ENCODE peak calls at places on chromosomes 5 and 9, in six cellular contexts. D is brain microvascular endothelial cell, V is pancreas, T is neural progenitor cell, U is coronary artery, N is ovary. K is an unnamed sample.

GRCh38 chr5:67156976-67157583 is 39.5 kb downstream of the CD180 start:
- DNase-seq in D (peak), V (no peak), T (peak), U (no peak), N (no peak), K (no peak)

GRCh38 chr9:104227108-104227507 is 133.0 kb downstream of the SMC2 start:
- DNase-seq in D (no peak), V (no peak), T (no peak), U (no peak), N (no peak), K (no peak)

GRCh38 chr5:150731669-150732068 is 27.1 kb downstream of the DCTN4 start:
- DNase-seq in D (no peak), V (no peak), T (no peak), U (no peak), N (no peak), K (no peak)

GRCh38 chr5:178106086-178106485 is 7.2 kb upstream of the N4BP3 start:
- DNase-seq in D (no peak), V (no peak), T (no peak), U (no peak), N (no peak), K (no peak)

GRCh38 chr9:36831381-36832231 is 202.5 kb downstream of the PAX5 start:
- DNase-seq in D (no peak), V (no peak), T (no peak), U (no peak), N (no peak), K (no peak)

GRCh38 chr5:115351356-115352195 is 55.1 kb upstream of the CCDC112 start:
- DNase-seq in D (peak), V (no peak), T (no peak), U (no peak), N (no peak), K (peak)

GRCh38 chr5:155522540-155522939 is 509.0 kb downstream of the KIF4B start:
- DNase-seq in D (no peak), V (no peak), T (no peak), U (no peak), N (no peak), K (no peak)

GRCh38 chr5:152864993-152865392 is 459.9 kb upstream of the NMUR2 start:
- DNase-seq in D (no peak), V (no peak), T (peak), U (no peak), N (no peak), K (no peak)

GRCh38 chr5:77168884-77169254 is 41.6 kb upstream of the PDE8B start:
- DNase-seq in D (peak), V (no peak), T (no peak), U (no peak), N (no peak), K (no peak)

GRCh38 chr5:82277613-82277986 is 554 bp downstream of the RPS23 start:
- DNase-seq in D (no peak), V (no peak), T (no peak), U (no peak), N (no peak), K (no peak)

GRCh38 chr9:81588148-81588874 is 101.0 kb downstream of the TLE1 start:
- DNase-seq in D (peak), V (peak), T (no peak), U (peak), N (no peak), K (peak)

GRCh38 chr5:95392593-95393182 is 1.5 kb downstream of the FAM81B start:
- DNase-seq in D (no peak), V (no peak), T (no peak), U (no peak), N (no peak), K (no peak)

GRCh38 chr9:4760122-4760521 is 19.1 kb upstream of the AK3 start:
- DNase-seq in D (no peak), V (no peak), T (no peak), U (no peak), N (no peak), K (no peak)

GRCh38 chr5:43038523-43038989 is 1.6 kb downstream of the ANXA2R start:
- DNase-seq in D (peak), V (no peak), T (peak), U (no peak), N (no peak), K (no peak)

GRCh38 chr9:93303258-93303771 is 119.4 kb downstream of the WNK2 start:
- DNase-seq in D (no peak), V (no peak), T (no peak), U (peak), N (peak), K (no peak)

GRCh38 chr9:98236881-98237487 is 18.5 kb downstream of the TBC1D2 start:
- DNase-seq in D (no peak), V (no peak), T (no peak), U (no peak), N (no peak), K (no peak)

GRCh38 chr5:32272746-32273145 is 40.0 kb downstream of the MTMR12 start:
- DNase-seq in D (no peak), V (no peak), T (no peak), U (no peak), N (no peak), K (no peak)

GRCh38 chr5:33231214-33231710 is 209.5 kb upstream of the TARS1 start:
- DNase-seq in D (no peak), V (no peak), T (no peak), U (no peak), N (no peak), K (no peak)

GRCh38 chr9:38432922-38433510 is 8.8 kb upstream of the IGFBPL1 start:
- DNase-seq in D (no peak), V (no peak), T (peak), U (peak), N (no peak), K (no peak)

GRCh38 chr5:14728109-14728938 is 63.8 kb downstream of the OTULIN start:
- DNase-seq in D (no peak), V (no peak), T (peak), U (no peak), N (no peak), K (no peak)

GRCh38 chr5:175772747-175773533 is 98.4 kb upstream of the CPLX2 start:
- DNase-seq in D (no peak), V (no peak), T (peak), U (no peak), N (no peak), K (no peak)

GRCh38 chr5:33401482-33402390 is 39.0 kb upstream of the TARS1 start:
- DNase-seq in D (peak), V (no peak), T (no peak), U (no peak), N (no peak), K (peak)

GRCh38 chr5:34832568-34832967 is 6.4 kb upstream of the TTC23L start:
- DNase-seq in D (no peak), V (no peak), T (no peak), U (no peak), N (no peak), K (no peak)

DNA sequence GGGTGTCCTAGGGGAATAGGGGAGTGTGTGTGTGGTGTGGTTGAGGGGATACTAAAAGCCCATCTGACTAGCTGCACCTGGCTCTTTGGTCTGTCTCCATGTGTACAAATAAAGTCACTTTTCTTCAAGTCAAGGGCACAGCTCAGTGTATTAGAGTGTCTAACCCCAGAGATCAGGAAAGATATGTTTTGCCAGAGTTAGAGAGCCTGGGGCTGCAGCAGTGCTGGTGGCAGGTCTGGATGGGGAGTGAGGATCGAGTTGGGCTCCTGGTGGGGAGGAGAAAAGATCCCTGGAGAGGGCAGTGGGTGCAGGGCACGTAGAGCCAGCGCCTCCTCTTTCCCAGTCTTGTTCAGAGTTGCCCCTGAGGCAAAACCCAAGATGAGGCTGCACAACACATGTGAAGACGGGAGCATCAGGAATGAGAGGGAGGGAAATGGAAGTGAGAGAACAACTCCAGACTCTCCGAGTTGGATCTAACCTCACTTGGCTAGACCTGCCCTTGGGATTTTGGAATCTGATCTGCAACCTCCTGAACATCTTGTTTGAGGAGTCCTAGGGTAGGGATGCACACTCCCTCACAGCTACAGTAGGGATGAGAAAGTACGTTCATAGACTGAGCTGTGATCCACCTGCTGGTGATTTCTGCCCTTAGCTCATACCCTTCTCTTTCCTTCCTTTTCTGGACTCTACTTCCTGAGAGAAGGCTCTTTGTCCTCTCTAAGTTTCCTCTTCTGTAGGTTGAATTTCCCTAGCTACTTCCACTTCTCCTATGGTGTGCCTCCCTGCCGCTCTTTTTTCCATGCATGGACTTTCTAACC is 309.9 kb downstream of the ZSWIM6 start:
- DNase-seq in D (no peak), V (no peak), T (no peak), U (no peak), N (no peak), K (no peak)
- TF ChIP-seq CTCF in D (peak), V (no peak), T (peak), U (no peak), N (no peak), K (peak)

DNA sequence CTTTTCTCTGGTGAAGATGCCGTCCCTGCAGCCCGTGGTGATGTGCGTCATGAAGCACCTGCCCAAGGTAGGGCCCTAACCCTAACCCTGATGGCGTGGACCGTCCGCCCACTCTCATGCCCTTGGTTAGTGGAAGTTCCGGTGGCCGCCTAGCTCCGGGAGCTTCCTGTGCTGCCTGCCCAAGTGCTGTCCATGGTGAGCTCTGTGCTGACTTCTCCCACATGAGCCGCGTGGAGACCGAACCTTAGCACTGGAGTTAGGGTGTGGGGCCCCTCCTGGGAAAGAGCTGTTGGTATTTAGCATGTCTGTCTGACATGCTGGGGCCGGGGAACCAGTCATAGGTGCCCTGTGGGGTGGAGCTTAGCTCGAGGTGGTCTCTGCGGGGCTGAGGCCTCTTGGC is 1.2 kb downstream of the NELFB start:
- DNase-seq in D (no peak), V (no peak), T (no peak), U (no peak), N (no peak), K (no peak)
- H3K4me3 ChIP-seq in D (peak), V (peak), T (peak), U (peak), N (peak), K (peak)

DNA sequence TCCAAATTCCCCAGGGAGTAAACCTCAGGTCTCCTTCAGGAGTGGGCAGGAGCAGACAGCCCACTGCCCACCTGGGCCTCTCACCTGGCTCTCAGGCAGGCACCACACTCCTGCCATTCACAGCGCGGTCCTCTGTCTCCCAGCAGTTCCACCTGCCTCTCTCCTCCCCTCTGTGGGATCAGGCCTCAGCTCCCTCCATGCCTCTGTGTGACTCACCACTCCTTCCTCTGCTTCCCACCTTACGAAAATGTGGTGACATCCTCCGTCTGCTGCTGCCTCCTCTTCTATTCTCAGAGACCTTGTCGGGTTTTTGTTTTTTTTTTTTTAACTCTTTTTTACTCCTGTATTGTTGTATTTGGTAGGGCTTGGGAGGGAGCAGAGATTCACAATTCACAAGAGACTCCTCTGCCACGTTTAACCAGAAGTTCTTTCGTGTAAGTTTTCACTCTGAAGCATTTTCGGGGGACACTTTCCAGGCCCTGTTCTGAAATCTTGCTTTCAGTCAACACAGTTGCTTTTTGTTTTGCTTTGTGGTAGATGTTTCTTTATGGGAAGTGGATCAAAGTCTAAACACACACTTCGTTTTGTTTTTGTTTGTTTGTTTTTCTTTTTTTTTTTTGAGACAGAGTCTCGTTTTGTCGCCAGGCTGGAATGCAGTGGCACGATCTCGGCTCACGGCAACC is 21.1 kb upstream of the CDKN2AIPNL start:
- DNase-seq in D (no peak), V (no peak), T (no peak), U (no peak), N (no peak), K (no peak)
- TF ChIP-seq CTCF in D (no peak), V (no peak), T (no peak), U (no peak), N (no peak), K (no peak)

GRCh38 chr5:54159153-54159836 is 151.1 kb downstream of the ARL15 start:
- DNase-seq in D (peak), V (no peak), T (peak), U (no peak), N (no peak), K (no peak)

GRCh38 chr5:54160329-54160728 is 150.0 kb downstream of the ARL15 start:
- DNase-seq in D (no peak), V (no peak), T (no peak), U (no peak), N (no peak), K (no peak)

GRCh38 chr5:54162184-54162583 is 148.2 kb downstream of the ARL15 start:
- DNase-seq in D (no peak), V (no peak), T (no peak), U (no peak), N (no peak), K (no peak)

GRCh38 chr5:54165687-54166086 is 144.7 kb downstream of the ARL15 start:
- DNase-seq in D (no peak), V (no peak), T (no peak), U (no peak), N (no peak), K (no peak)

GRCh38 chr5:54159837-54160215 is 150.5 kb downstream of the ARL15 start:
- DNase-seq in D (no peak), V (no peak), T (no peak), U (no peak), N (no peak), K (no peak)
- H3K4me3 ChIP-seq in D (no peak), V (no peak), T (no peak), U (peak), N (no peak), K (no peak)

DNA sequence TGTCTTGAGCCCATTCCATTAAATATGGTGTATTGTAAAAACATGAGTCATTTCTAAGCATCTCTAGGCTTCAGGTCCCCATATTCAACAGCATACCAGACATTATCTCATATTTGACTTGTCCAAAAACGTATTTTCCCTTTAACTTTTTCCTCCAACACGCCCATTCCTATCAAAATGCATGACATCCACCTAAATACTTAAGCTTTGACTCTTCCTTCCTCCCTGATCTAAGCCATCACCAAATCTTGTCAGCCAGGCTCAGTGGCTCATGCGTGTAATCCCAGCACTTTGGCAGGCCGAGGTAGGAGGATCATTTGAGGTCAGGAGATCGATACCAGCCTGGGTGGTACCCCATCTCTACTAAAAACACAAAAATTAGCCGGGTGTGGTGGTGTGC is 23.9 kb downstream of the VCP start:
- DNase-seq in D (no peak), V (no peak), T (no peak), U (no peak), N (no peak), K (no peak)
- TF ChIP-seq CTCF in D (no peak), V (no peak), T (no peak), U (no peak), N (no peak), K (no peak)

DNA sequence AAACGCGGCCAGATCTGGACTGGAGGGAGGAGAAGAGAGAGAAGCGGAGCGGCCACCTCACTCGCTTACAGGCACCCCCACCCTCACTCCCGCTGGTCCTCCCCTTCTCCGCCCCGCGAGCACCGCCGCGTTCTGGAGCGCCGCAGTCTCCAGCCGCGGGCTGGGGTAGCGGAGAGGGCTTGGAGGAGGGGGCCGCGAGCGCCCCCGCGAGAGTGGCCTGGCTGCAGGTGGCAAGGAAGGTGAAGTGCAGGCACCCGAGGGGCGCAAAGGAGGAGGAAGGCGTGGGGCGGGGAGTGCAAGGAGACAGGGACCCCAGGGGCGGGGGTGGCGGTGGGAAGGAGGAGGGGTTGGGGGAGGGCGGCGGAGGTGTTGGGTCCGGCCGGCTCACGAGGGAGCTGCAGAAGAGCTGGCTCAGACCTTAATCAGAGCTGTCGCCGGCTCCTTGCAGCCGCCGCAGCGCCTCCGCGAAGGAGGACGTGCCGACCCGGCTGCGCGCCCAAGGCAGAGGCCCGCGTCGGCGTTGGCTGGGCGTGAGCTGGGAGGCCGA is at the start of gene DMRT3:
- DNase-seq in D (no peak), V (no peak), T (peak), U (no peak), N (no peak), K (no peak)
- H3K4me3 ChIP-seq in D (no peak), V (no peak), T (peak), U (peak), N (no peak), K (no peak)

DNA sequence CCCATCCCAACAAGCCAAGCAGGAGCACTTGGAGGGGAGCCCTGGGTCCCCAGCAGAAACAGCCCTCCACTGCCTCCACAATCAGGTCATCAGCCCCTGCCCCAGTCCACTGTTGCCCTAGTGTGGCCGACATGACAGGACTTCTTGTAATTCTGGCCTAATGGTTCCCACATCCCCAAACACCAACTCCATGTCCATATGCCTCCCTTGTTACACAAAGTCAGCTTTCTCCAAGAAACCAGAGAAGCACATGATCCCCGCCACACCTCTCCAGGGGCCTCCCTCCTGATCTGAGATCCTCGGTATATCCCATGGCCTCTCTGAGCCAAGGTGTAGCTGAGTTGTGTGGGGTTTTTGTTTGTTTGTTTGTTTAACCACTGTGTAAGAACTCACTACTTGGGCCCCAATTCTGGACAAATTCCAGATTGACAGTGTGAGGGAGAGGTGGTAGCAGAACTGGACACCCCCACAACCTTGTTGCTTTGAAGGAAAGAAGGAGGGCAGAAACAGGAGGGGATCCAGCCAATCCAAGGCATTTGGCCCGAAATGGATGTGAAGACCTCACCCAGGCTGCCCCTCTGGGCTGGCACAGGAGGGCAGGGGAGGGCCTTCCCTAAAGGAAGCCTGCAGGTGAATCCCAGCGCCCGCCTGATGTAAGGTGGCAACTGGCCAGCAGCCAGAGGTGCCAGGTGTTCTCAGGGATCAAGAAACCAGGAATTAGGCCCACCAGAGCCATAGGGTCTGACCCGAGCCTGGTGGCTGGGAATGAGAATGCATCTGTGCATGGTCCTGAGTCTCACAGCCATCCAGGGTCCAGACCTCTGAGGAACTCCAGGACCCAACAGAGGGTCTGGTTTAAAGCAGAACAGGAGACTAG is 13.5 kb downstream of the IRF1 start:
- DNase-seq in D (no peak), V (no peak), T (no peak), U (no peak), N (no peak), K (no peak)
- TF ChIP-seq CTCF in D (no peak), V (no peak), T (no peak), U (no peak), N (no peak), K (no peak)

DNA sequence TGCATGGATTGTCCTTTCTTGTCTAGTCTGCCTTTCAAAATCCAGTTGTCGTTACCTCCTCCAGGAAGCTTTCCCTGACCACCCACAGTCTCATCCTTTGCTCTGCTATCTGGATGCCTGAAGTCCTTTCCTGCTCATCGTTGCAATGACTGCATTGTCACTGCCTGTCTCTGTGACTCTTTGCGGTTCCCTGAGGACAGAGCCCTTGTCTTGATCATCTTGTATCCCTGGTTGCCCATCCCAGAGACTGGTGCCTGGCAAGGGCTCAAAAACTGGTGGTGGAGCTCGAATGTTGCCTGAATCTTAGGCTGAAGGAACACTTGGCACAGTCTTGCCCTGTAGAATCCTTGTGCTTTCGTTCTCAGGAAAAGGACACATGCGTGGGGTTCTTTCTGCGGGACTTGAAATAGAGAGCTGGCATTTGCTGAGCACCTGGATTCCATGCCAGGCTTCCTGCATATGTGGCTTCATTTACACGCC is 2.4 kb downstream of the NEURL1B start:
- DNase-seq in D (no peak), V (no peak), T (no peak), U (no peak), N (no peak), K (no peak)
- H3K4me3 ChIP-seq in D (no peak), V (no peak), T (no peak), U (peak), N (peak), K (no peak)

K was measured in epithelial cell of proximal tubule.